ENCODE peak calls at places on chromosomes 6 and 20, in nine cellular contexts. O, E, W, Y, L, K, C, H and M are unnamed samples. For H3K36me3, the result is how much of the 10 kb centered on the place peaks cover.

GRCh38 chr6:110814488-110815259 is 595 bp downstream of the CDK19 start:
- DNase-seq in C (peak), E (peak), L (peak), Y (peak), H (peak), K (peak), W (peak), O (peak), M (peak)

GRCh38 chr6:2523061-2523460 is 227.7 kb downstream of the MYLK4 start:
- DNase-seq in C (no peak), E (no peak), Y (no peak), K (no peak), L (no peak), H (no peak), W (no peak), O (no peak), M (no peak)

GRCh38 chr6:134235937-134236751 is 81.8 kb downstream of the SGK1 start:
- DNase-seq in W (no peak), Y (no peak), C (peak), O (no peak), L (peak), E (no peak), H (no peak), K (peak), M (peak)

GRCh38 chr6:131680868-131681267 is 20.3 kb downstream of the OR2A4 start:
- DNase-seq in H (no peak), L (no peak), O (no peak), K (no peak), C (no peak), W (no peak), Y (no peak), E (no peak), M (no peak)

GRCh38 chr6:155154158-155154830 is 109.5 kb upstream of the CLDN20 start:
- DNase-seq in O (no peak), Y (no peak), E (no peak), C (peak), H (no peak), K (peak), L (peak), W (peak), M (no peak)

GRCh38 chr6:161369339-161369738 is 95.5 kb upstream of the AGPAT4 start:
- DNase-seq in W (no peak), H (no peak), C (peak), E (no peak), K (peak), Y (no peak), O (no peak), L (no peak), M (no peak)

GRCh38 chr6:113860165-113860955 is 3.2 kb downstream of the MARCKS start:
- DNase-seq in O (no peak), K (peak), W (no peak), E (peak), Y (peak), C (peak), H (peak), L (peak), M (no peak)

GRCh38 chr20:54067606-54068174 is 2.7 kb downstream of the BCAS1 start:
- DNase-seq in L (no peak), E (peak), O (no peak), W (no peak), K (peak), C (peak), H (peak), Y (no peak), M (no peak)

GRCh38 chr6:144657691-144658090 is 372.6 kb downstream of the UTRN start:
- DNase-seq in L (no peak), Y (no peak), K (peak), E (no peak), H (no peak), W (no peak), C (no peak), O (no peak), M (no peak)

GRCh38 chr6:39982720-39983119 is 48.5 kb upstream of the MOCS1 start:
- DNase-seq in H (no peak), Y (no peak), W (no peak), C (no peak), O (no peak), L (no peak), K (no peak), E (no peak), M (no peak)

GRCh38 chr6:20313960-20314530 is 87.6 kb upstream of the E2F3 start:
- DNase-seq in W (no peak), L (no peak), H (no peak), Y (no peak), E (no peak), K (no peak), O (no peak), C (no peak), M (no peak)

GRCh38 chr6:73652637-73653570 is 888 bp downstream of the SLC17A5 start:
- DNase-seq in Y (peak), C (peak), W (peak), O (peak), H (peak), E (peak), L (peak), K (peak), M (peak)

GRCh38 chr6:89464295-89464694 is 31.3 kb downstream of the ANKRD6 start:
- DNase-seq in C (no peak), O (no peak), L (no peak), E (no peak), Y (no peak), K (no peak), W (no peak), H (no peak), M (no peak)

GRCh38 chr6:106973018-106973840 is 1.3 kb downstream of the CD24 start:
- DNase-seq in H (peak), C (no peak), W (no peak), Y (peak), L (no peak), O (no peak), K (peak), E (peak), M (no peak)

GRCh38 chr20:43508106-43508505 is 609 bp downstream of the L3MBTL1 start:
- DNase-seq in E (no peak), H (no peak), O (no peak), K (no peak), C (peak), W (no peak), Y (peak), L (no peak), M (no peak)

GRCh38 chr6:168909288-168909687 is 344.4 kb downstream of the THBS2 start:
- DNase-seq in Y (no peak), O (peak), K (no peak), W (no peak), H (no peak), E (no peak), C (no peak), L (no peak), M (no peak)

GRCh38 chr6:64973142-64973541 is 733.9 kb downstream of the EYS start:
- DNase-seq in O (no peak), E (no peak), H (no peak), K (no peak), C (no peak), Y (no peak), W (no peak), L (no peak), M (no peak)

GRCh38 chr20:10453241-10453640 is 18.1 kb downstream of the SLX4IP start:
- DNase-seq in L (no peak), K (no peak), H (no peak), W (peak), C (no peak), O (no peak), Y (peak), E (no peak), M (peak)

GRCh38 chr6:168934856-168935627 is 318.6 kb downstream of the THBS2 start:
- DNase-seq in K (no peak), E (no peak), C (no peak), Y (no peak), H (no peak), W (no peak), L (no peak), O (no peak), M (no peak)

GRCh38 chr6:167987811-167988495 is 9.5 kb upstream of the KIF25 start:
- DNase-seq in K (peak), C (no peak), H (no peak), E (no peak), O (no peak), L (no peak), Y (no peak), W (no peak), M (no peak)

GRCh38 chr6:12062605-12063004 is 50.5 kb downstream of the HIVEP1 start:
- DNase-seq in H (no peak), O (no peak), K (no peak), L (no peak), W (no peak), E (no peak), Y (no peak), C (no peak), M (no peak)

GRCh38 chr6:130282234-130282995 is 59.7 kb upstream of the SAMD3 start:
- DNase-seq in C (peak), Y (no peak), H (no peak), W (no peak), O (no peak), L (peak), K (peak), E (peak), M (peak)

GRCh38 chr6:88916615-88917198 is 46.7 kb downstream of the RNGTT start:
- DNase-seq in H (no peak), Y (no peak), W (no peak), C (peak), K (no peak), E (no peak), L (no peak), O (no peak), M (no peak)

GRCh38 chr6:25942561-25943147 is 12.2 kb upstream of the SLC17A2 start:
- DNase-seq in Y (no peak), W (no peak), H (no peak), L (peak), E (peak), C (peak), K (peak), O (no peak), M (no peak)

GRCh38 chr20:49915118-49915379 is 280 bp downstream of the SPATA2 start:
- DNase-seq in Y (no peak), H (no peak), L (no peak), E (no peak), C (no peak), O (no peak), W (no peak), K (no peak), M (no peak)

GRCh38 chr20:49916146-49917002 is 1.0 kb upstream of the SPATA2 start:
- DNase-seq in W (no peak), O (no peak), K (peak), Y (no peak), E (no peak), L (peak), H (peak), C (peak), M (peak)

GRCh38 chr20:49915380-49916145 is at the start of gene SPATA2:
- DNase-seq in C (peak), H (peak), O (peak), W (peak), K (peak), L (peak), Y (peak), E (peak), M (peak)

GRCh38 chr20:49914310-49915117 is 815 bp downstream of the SPATA2 start:
- DNase-seq in W (no peak), C (peak), L (peak), H (no peak), O (peak), E (no peak), Y (no peak), K (peak), M (no peak)

DNA sequence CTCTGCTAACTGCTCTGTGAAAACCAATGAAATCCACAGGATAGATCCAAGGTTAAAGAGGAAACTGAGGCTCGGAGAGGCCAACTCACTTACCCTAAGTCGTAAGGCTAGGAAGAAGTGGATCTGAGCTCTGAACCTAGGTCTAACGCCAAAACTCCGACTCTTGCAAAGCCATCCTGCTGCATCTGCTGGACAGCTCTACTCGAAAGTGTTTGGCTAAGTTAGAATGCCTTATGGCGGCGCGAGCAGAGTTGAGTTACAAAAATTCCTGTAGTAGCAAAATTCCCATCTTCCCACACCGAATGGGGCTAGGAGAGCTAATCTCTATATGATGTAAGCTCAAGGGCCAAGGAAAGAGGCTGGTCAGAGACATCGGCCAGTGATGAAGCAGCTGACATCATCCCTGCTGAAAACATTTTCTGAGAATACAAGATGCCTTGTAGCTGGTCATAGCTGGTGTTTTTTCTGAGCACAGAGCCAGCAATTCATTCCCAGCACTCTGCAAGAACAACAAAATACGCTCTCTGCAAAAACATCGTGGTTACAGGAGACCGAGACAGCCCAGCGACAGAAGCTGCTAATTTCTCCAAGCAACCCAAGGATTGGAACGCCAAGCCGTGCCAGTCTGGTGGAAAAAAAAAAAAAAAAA is 1.8 kb downstream of the SPATA2 start:
- DNase-seq in C (no peak), Y (no peak), O (no peak), L (no peak), E (no peak), W (no peak), K (peak), H (no peak), M (no peak)
- H3K4me3 ChIP-seq in C (peak), Y (peak), O (no peak), L (no peak), E (no peak), W (peak), K (no peak), H (peak), M (no peak)

GRCh38 chr20:17626217-17627007 is 55.6 kb downstream of the RRBP1 start:
- DNase-seq in H (peak), W (no peak), K (no peak), Y (peak), C (no peak), O (no peak), L (no peak), E (no peak), M (no peak)
- H3K36me3 ChIP-seq in H (half or more), W (half or more), K (half or more), Y (half or more), C (half or more), O (under half), L (half or more), E (under half), M (under half)

GRCh38 chr6:41502607-41503434 is 43.4 kb upstream of the FOXP4 start:
- DNase-seq in C (no peak), K (peak), L (no peak), E (no peak), H (peak), Y (no peak), W (no peak), O (no peak), M (no peak)

GRCh38 chr6:41505084-41506049 is 40.8 kb upstream of the FOXP4 start:
- DNase-seq in E (peak), L (peak), W (peak), O (no peak), K (peak), C (peak), Y (peak), H (peak), M (peak)

GRCh38 chr6:41503435-41503768 is 42.8 kb upstream of the FOXP4 start:
- DNase-seq in O (no peak), K (no peak), Y (no peak), E (no peak), W (no peak), H (no peak), C (no peak), L (peak), M (no peak)

GRCh38 chr6:41504526-41505021 is 41.6 kb upstream of the FOXP4 start:
- DNase-seq in E (no peak), O (no peak), H (no peak), W (no peak), K (peak), C (peak), L (peak), Y (no peak), M (no peak)

GRCh38 chr6:41503841-41504525 is 42.2 kb upstream of the FOXP4 start:
- DNase-seq in E (no peak), L (peak), K (peak), O (no peak), W (no peak), C (peak), Y (no peak), H (no peak), M (no peak)
- H3K4me3 ChIP-seq in E (peak), L (peak), K (no peak), O (no peak), W (no peak), C (peak), Y (peak), H (peak), M (peak)

GRCh38 chr20:2866236-2866635 is 7.0 kb upstream of the PTPRA start:
- DNase-seq in Y (no peak), W (no peak), K (no peak), L (no peak), E (no peak), O (no peak), H (no peak), C (no peak), M (no peak)

GRCh38 chr20:2865101-2865500 is 8.2 kb upstream of the PTPRA start:
- DNase-seq in L (no peak), H (no peak), W (no peak), O (no peak), C (no peak), Y (no peak), K (no peak), E (no peak), M (no peak)

GRCh38 chr20:2867081-2867860 is 6.0 kb upstream of the PTPRA start:
- DNase-seq in Y (no peak), W (no peak), K (no peak), L (no peak), H (peak), O (no peak), C (no peak), E (no peak), M (no peak)

GRCh38 chr20:2864626-2865025 is 8.7 kb upstream of the PTPRA start:
- DNase-seq in K (no peak), O (no peak), W (no peak), E (no peak), H (no peak), Y (no peak), C (no peak), L (no peak), M (no peak)

DNA sequence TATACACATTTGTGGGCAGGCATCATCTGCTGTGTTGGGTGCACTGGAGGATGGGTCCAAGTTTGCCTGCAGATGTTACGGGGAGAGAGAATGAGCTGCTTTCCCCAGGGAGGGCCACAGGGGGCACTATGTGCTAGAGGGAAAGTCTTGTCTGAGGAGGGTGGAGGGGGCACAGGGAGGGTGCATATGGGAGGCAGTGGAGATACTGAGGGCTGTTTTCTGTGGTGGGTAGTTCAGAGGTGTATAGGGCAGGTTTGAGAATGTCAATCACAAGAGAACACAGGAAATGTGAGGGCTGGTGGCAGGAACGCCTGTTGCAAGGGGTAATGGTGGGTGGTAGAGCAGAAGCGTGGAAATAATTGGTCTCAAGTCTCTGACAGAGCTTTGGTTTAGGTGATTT is 7.7 kb upstream of the PTPRA start:
- DNase-seq in K (no peak), Y (no peak), H (no peak), W (no peak), C (no peak), O (no peak), E (no peak), L (no peak), M (no peak)
- H3K36me3 ChIP-seq in K (under half), Y (half or more), H (under half), W (under half), C (under half), O (under half), E (under half), L (under half), M (under half)

GRCh38 chr20:59220161-59220560 is 56.5 kb downstream of the ZNF831 start:
- DNase-seq in E (no peak), Y (no peak), L (no peak), H (no peak), C (no peak), W (no peak), O (no peak), K (no peak), M (no peak)

GRCh38 chr20:59221049-59221748 is 57.6 kb downstream of the ZNF831 start:
- DNase-seq in K (no peak), E (no peak), H (no peak), L (peak), W (no peak), O (no peak), C (peak), Y (no peak), M (no peak)

GRCh38 chr20:59222982-59223610 is 59.5 kb downstream of the ZNF831 start:
- DNase-seq in Y (no peak), H (no peak), L (no peak), W (no peak), O (no peak), E (peak), C (peak), K (no peak), M (no peak)

GRCh38 chr20:59222239-59222981 is 58.8 kb downstream of the ZNF831 start:
- DNase-seq in Y (peak), C (peak), E (peak), K (peak), H (peak), O (peak), W (peak), L (peak), M (peak)

DNA sequence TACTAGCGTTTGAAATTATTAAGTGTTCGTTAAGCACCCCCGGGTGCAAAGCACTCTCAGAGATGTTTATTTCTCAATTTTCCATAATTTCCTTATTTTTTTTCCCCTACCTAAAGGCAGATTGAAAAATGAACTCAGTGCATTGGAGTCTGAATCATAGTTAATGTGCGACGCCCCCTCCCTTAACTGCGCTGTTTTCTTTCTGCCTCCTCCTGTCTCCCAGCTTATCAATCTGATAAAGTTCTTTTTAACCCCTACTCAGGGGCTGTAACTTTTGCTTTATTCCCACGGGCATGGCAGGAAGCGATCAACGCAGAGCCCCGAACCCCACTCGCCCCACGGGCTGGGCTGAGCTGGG is 58.2 kb downstream of the ZNF831 start:
- DNase-seq in K (no peak), E (no peak), H (no peak), L (peak), Y (no peak), W (no peak), C (no peak), O (no peak), M (no peak)
- H3K4me3 ChIP-seq in K (peak), E (peak), H (peak), L (peak), Y (peak), W (no peak), C (peak), O (peak), M (peak)

GRCh38 chr6:149580880-149581279 is 14.7 kb downstream of the GINM1 start:
- DNase-seq in L (no peak), H (no peak), O (no peak), C (no peak), K (no peak), W (no peak), E (no peak), Y (no peak), M (no peak)

GRCh38 chr6:149581349-149581748 is 15.2 kb downstream of the GINM1 start:
- DNase-seq in L (no peak), K (no peak), C (no peak), H (no peak), W (no peak), O (no peak), Y (no peak), E (no peak), M (no peak)

DNA sequence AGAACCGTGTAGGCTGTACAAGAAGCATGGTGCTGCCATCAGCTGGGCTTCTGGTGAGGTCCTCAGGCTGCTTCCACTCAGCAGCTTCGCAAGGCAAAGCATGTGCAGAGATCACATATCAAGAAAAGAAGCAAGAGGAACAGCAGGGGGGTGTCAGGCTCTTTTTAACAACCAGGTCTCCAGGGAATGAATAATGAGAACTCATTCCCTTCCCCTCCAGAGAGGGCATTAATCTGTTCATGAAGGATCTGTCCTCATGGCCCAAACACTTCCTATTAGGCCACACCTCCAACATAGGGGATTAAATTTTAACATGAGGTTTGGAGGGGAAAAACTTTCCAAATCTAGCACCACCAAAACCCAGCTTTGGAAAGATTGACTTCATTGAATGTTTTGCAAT is 20.0 kb downstream of the GINM1 start:
- DNase-seq in L (no peak), W (no peak), C (no peak), H (no peak), E (no peak), K (no peak), Y (no peak), O (no peak), M (no peak)
- H3K36me3 ChIP-seq in L (under half), W (half or more), C (under half), H (under half), E (under half), K (under half), Y (half or more), O (under half), M (under half)